ENCODE peak calls at places on chromosomes 1 and 21, in five cellular contexts. H is cardiac muscle cell, L is psoas muscle, W is GM20000, E is Calu3. S is an unnamed sample.

GRCh38 chr1:36731226-36732037 is 248.7 kb upstream of the CSF3R start:
- DNase-seq in L (no peak), H (no peak), E (no peak), W (no peak), S (no peak)

GRCh38 chr1:106798991-106799390 is 257.5 kb upstream of the PRMT6 start:
- DNase-seq in L (no peak), H (no peak), E (peak; percentile 1), W (no peak), S (no peak)

GRCh38 chr21:38229260-38229877 is 27.4 kb upstream of the KCNJ15 start:
- DNase-seq in H (no peak), E (no peak), L (no peak), W (no peak), S (no peak)

GRCh38 chr1:30575066-30575465 is 148.3 kb downstream of the MATN1 start:
- DNase-seq in E (no peak), W (no peak), H (no peak), L (no peak), S (no peak)

GRCh38 chr1:39105841-39106765 is 80.0 kb downstream of the NDUFS5 start:
- DNase-seq in L (peak; percentile 70), E (peak; percentile 20), W (peak; percentile 62), H (peak; percentile 59), S (peak; percentile 32)

GRCh38 chr1:218460367-218460766 is 115.2 kb downstream of the TGFB2 start:
- DNase-seq in E (no peak), H (no peak), W (no peak), L (no peak), S (no peak)

GRCh38 chr1:71047635-71048607 is at the start of gene PTGER3:
- DNase-seq in W (peak; percentile 54), L (peak; percentile 68), H (peak; percentile 86), E (peak; percentile 70), S (peak; percentile 53)

GRCh38 chr21:45363921-45364463 is 41.0 kb upstream of the COL18A1 start:
- DNase-seq in E (peak; percentile 66), H (no peak), L (peak; percentile 87), W (peak; percentile 60), S (no peak)

GRCh38 chr1:207848234-207848633 is 62.7 kb downstream of the CD34 start:
- DNase-seq in E (peak; percentile 64), W (no peak), L (peak; percentile 75), H (no peak), S (no peak)

GRCh38 chr1:67052741-67053534 is 1.0 kb downstream of the SLC35D1 start:
- DNase-seq in H (peak; percentile 39), W (peak; percentile 16), E (peak; percentile 14), L (peak; percentile 63), S (peak; percentile 31)

GRCh38 chr1:88800382-88801051 is 90.8 kb downstream of the GTF2B start:
- DNase-seq in L (no peak), H (no peak), W (no peak), E (peak; percentile 44), S (no peak)

GRCh38 chr1:56146449-56146848 is 432.9 kb downstream of the PLPP3 start:
- DNase-seq in E (no peak), H (no peak), L (no peak), W (no peak), S (no peak)

GRCh38 chr1:94061513-94062443 is 59.2 kb downstream of the ABCA4 start:
- DNase-seq in H (peak; percentile 76), W (peak; percentile 73), E (peak; percentile 73), L (peak; percentile 73), S (peak; percentile 70)

GRCh38 chr1:170881268-170882265 is 53.8 kb upstream of the MROH9 start:
- DNase-seq in L (no peak), W (peak; percentile 7), E (peak; percentile 19), H (peak; percentile 3), S (no peak)

GRCh38 chr1:66269222-66269621 is 264.7 kb upstream of the SGIP1 start:
- DNase-seq in L (no peak), E (no peak), W (no peak), H (no peak), S (no peak)

GRCh38 chr1:200405273-200405672 is 4.6 kb downstream of the ZNF281 start:
- DNase-seq in W (no peak), E (no peak), H (no peak), L (no peak), S (no peak)

GRCh38 chr1:203075249-203076030 is 10.4 kb downstream of the MYOG start:
- DNase-seq in L (no peak), H (no peak), E (no peak), W (no peak), S (no peak)

GRCh38 chr1:95229706-95230105 is 4.3 kb upstream of the RWDD3 start:
- DNase-seq in E (no peak), L (no peak), H (no peak), W (no peak), S (no peak)

GRCh38 chr1:212666116-212666775 is 33.4 kb downstream of the BATF3 start:
- DNase-seq in E (no peak), L (no peak), H (no peak), W (no peak), S (no peak)

GRCh38 chr1:1550591-1551432 is 10.4 kb upstream of the TMEM240 start:
- DNase-seq in E (no peak), L (peak; percentile 80), H (peak; percentile 57), W (no peak), S (no peak)
- TF ChIP-seq CTCF in E (no peak), L (peak; percentile 40), H (peak; percentile 41), W (no peak), S (no peak)

DNA sequence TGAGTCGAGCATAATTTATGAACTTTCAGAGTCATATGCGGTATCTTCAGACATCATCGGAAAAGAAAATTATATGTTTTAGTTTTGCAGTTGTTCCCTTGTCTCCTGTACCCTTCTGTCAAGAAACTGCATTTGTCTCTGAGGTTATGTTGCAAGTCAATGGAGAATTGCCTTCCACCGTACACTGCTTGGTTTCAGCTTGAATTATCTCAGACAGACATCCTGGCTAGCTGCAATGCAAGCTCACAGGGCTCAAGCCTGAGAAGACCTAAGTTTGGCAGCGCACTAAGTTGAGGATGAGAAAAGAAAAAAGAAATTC is 156.0 kb downstream of the NFIA start:
- DNase-seq in W (no peak), H (no peak), E (no peak), L (no peak), S (no peak)
- TF ChIP-seq CTCF in W (no peak), H (no peak), E (no peak), L (no peak), S (no peak)

GRCh38 chr1:112505400-112505785 is 3.4 kb upstream of the WNT2B start:
- DNase-seq in L (no peak), H (peak; percentile 34), W (no peak), E (no peak), S (no peak)

GRCh38 chr1:112504002-112504401 is 4.8 kb upstream of the WNT2B start:
- DNase-seq in L (no peak), H (no peak), E (no peak), W (no peak), S (no peak)

GRCh38 chr1:112502827-112503226 is 5.9 kb upstream of the WNT2B start:
- DNase-seq in H (no peak), L (no peak), E (no peak), W (no peak), S (no peak)

GRCh38 chr1:112504666-112505399 is 3.9 kb upstream of the WNT2B start:
- DNase-seq in L (no peak), E (no peak), H (no peak), W (no peak), S (no peak)

GRCh38 chr1:112501810-112502641 is 6.7 kb upstream of the WNT2B start:
- DNase-seq in H (peak; percentile 80), W (peak; percentile 76), E (peak; percentile 67), L (peak; percentile 77), S (peak; percentile 53)
- TF ChIP-seq CTCF in H (peak; percentile 95), W (peak; percentile 63), E (peak; percentile 34), L (peak; percentile 54), S (no peak)

GRCh38 chr21:44298301-44298700 is 1.6 kb upstream of the PFKL start:
- DNase-seq in W (no peak), E (no peak), H (no peak), L (no peak), S (no peak)
- TF ChIP-seq CTCF in W (no peak), E (no peak), H (peak; percentile 13), L (no peak), S (no peak)

S was measured in endothelial cell.